ENCODE peak calls at places on chromosomes 7 and 10, in nine cellular contexts. K is heart left ventricle; G is CD8-positive, alpha-beta T cell; F is heart right ventricle; V is HepG2; I is IMR-90; Z is GM23338; A is psoas muscle; L is aorta. B is an unnamed sample. For H3K4me1, the result is how much of the 10 kb centered on the place peaks cover.

GRCh38 chr7:107579546-107579880 is 533 bp upstream of the BCAP29 start:
- ATAC-seq in K (peak), G (no peak), F (peak), V (peak), I (peak), Z (peak), A (peak), L (no peak), B (peak)

GRCh38 chr10:114566064-114566463 is 92.0 kb downstream of the ABLIM1 start:
- ATAC-seq in K (no peak), G (no peak), F (no peak), V (no peak), I (no peak), Z (no peak), A (no peak), L (no peak), B (no peak)

GRCh38 chr7:130903358-130903974 is 169.5 kb upstream of the KLF14 start:
- ATAC-seq in K (peak), G (peak), F (peak), V (no peak), I (peak), Z (no peak), A (peak), L (no peak), B (no peak)

GRCh38 chr10:35574924-35575352 is 30.2 kb upstream of the GJD4 start:
- ATAC-seq in K (no peak), G (no peak), F (no peak), V (peak), I (peak), Z (peak), A (no peak), L (no peak), B (no peak)

GRCh38 chr7:8433477-8434289 is at the start of gene NXPH1:
- ATAC-seq in K (no peak), G (no peak), F (peak), V (peak), I (no peak), Z (peak), A (no peak), L (peak), B (no peak)

GRCh38 chr7:33050425-33051318 is 11.9 kb downstream of the NT5C3A start:
- ATAC-seq in K (no peak), G (peak), F (peak), V (peak), I (peak), Z (no peak), A (peak), L (peak), B (no peak)

GRCh38 chr7:8162181-8162580 is 99.8 kb downstream of the ICA1 start:
- ATAC-seq in K (no peak), G (no peak), F (no peak), V (no peak), I (no peak), Z (no peak), A (no peak), L (no peak), B (no peak)

GRCh38 chr10:95266674-95267095 is 24.1 kb downstream of the PDLIM1 start:
- ATAC-seq in K (peak), G (no peak), F (peak), V (peak), I (peak), Z (no peak), A (no peak), L (peak), B (peak)

GRCh38 chr7:46208635-46209525 is 287.8 kb upstream of the IGFBP3 start:
- ATAC-seq in K (peak), G (no peak), F (peak), V (no peak), I (no peak), Z (no peak), A (no peak), L (no peak), B (no peak)

GRCh38 chr7:101200862-101201599 is at the start of gene MOGAT3:
- ATAC-seq in K (no peak), G (peak), F (no peak), V (peak), I (no peak), Z (peak), A (no peak), L (no peak), B (no peak)

GRCh38 chr7:35260254-35260653 is 6.4 kb upstream of the TBX20 start:
- ATAC-seq in K (no peak), G (no peak), F (no peak), V (no peak), I (no peak), Z (peak), A (no peak), L (no peak), B (no peak)

GRCh38 chr7:2948794-2949193 is 94.9 kb downstream of the CARD11 start:
- ATAC-seq in K (no peak), G (no peak), F (no peak), V (no peak), I (no peak), Z (no peak), A (no peak), L (no peak), B (no peak)

GRCh38 chr10:92156874-92157273 is 134.0 kb downstream of the CPEB3 start:
- ATAC-seq in K (no peak), G (no peak), F (no peak), V (no peak), I (peak), Z (no peak), A (no peak), L (no peak), B (no peak)

GRCh38 chr7:106737202-106737562 is 76.2 kb upstream of the CCDC71L start:
- ATAC-seq in K (no peak), G (no peak), F (no peak), V (no peak), I (peak), Z (peak), A (no peak), L (no peak), B (no peak)

GRCh38 chr7:17932770-17933169 is 7.5 kb downstream of the SNX13 start:
- ATAC-seq in K (no peak), G (no peak), F (peak), V (no peak), I (no peak), Z (no peak), A (no peak), L (no peak), B (no peak)

GRCh38 chr10:110348351-110348750 is 43.6 kb upstream of the SMNDC1 start:
- ATAC-seq in K (no peak), G (no peak), F (no peak), V (no peak), I (no peak), Z (no peak), A (no peak), L (no peak), B (no peak)

GRCh38 chr10:45420453-45421192 is 46.6 kb downstream of the ALOX5 start:
- ATAC-seq in K (peak), G (peak), F (peak), V (no peak), I (no peak), Z (no peak), A (peak), L (peak), B (peak)

GRCh38 chr7:50653997-50654425 is 88.8 kb upstream of the DDC start:
- ATAC-seq in K (peak), G (no peak), F (peak), V (no peak), I (no peak), Z (no peak), A (peak), L (peak), B (peak)

GRCh38 chr10:3530346-3531096 is 254.5 kb downstream of the KLF6 start:
- ATAC-seq in K (no peak), G (no peak), F (no peak), V (no peak), I (no peak), Z (no peak), A (no peak), L (no peak), B (no peak)

GRCh38 chr10:99426689-99427088 is 3.7 kb downstream of the GOT1 start:
- ATAC-seq in K (no peak), G (no peak), F (no peak), V (no peak), I (no peak), Z (no peak), A (no peak), L (no peak), B (no peak)

GRCh38 chr10:111998728-111999127 is 184.8 kb downstream of the GPAM start:
- ATAC-seq in K (no peak), G (no peak), F (no peak), V (no peak), I (no peak), Z (no peak), A (no peak), L (no peak), B (no peak)

GRCh38 chr10:119222531-119222930 is 15.2 kb downstream of the GRK5 start:
- ATAC-seq in K (peak), G (no peak), F (peak), V (peak), I (peak), Z (peak), A (peak), L (peak), B (no peak)

GRCh38 chr10:119219747-119220320 is 12.5 kb downstream of the GRK5 start:
- ATAC-seq in K (no peak), G (no peak), F (no peak), V (no peak), I (no peak), Z (no peak), A (no peak), L (no peak), B (no peak)

GRCh38 chr10:119222966-119223386 is 15.6 kb downstream of the GRK5 start:
- ATAC-seq in K (peak), G (no peak), F (peak), V (peak), I (no peak), Z (no peak), A (peak), L (peak), B (no peak)

GRCh38 chr10:119221666-119222065 is 14.3 kb downstream of the GRK5 start:
- ATAC-seq in K (no peak), G (no peak), F (no peak), V (no peak), I (peak), Z (no peak), A (no peak), L (no peak), B (peak)

DNA sequence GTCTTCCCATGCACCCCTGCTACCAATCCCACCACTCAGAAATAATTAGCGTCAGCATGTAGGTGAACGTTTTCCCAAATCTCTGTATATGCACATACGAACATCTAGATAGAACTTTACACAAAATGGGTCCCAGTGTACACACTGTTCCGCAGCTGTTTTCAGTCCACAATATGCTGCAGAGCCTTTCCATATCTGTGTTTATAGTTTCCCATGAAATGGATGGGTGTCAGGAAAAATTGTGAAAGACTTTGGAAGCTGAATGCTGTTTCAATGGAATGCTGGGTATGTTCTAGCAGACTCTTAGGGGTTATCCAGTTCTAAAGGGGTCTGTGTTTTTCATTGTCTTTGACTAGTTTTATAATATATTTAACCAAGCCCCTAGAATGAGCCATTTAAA is 13.8 kb downstream of the GRK5 start:
- ATAC-seq in K (peak), G (no peak), F (peak), V (no peak), I (peak), Z (no peak), A (no peak), L (peak), B (peak)
- H3K4me3 ChIP-seq in K (peak), G (no peak), F (no peak), V (no peak), I (no peak), Z (no peak), A (no peak), L (no peak), B (no peak)

DNA sequence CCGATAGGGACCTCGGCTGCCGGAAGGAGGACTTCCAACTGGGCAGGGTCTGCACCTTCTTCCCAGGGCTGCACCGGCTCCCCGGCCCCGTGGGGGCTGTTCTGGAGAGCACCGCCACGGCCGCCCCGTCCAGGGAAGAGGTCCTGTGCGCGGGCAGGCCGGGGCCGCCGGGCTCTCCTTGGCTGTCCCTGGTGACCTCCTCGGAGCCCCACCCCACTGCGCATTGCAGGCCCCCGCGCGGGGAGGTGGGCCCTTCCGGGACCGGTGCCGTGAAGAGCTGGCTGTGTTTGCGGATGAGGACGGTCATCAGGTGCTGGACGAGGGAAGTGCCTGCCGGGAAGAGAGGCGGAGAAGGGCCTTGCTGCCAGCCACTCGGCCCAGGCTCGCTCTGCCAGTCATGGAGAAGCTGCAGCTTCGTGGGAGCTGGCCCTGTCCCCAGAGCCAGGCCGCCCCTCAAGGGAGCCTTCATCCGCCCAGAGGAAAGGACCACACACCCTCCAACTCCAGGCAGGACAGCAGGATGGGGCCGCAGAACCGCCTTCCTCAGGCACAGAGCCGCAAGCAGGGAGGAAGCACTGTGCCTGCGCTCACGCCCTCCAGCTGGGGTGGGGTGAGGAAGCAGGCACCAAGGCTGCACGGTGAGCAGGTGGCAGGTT is 144.5 kb downstream of the MAPK8 start:
- ATAC-seq in K (no peak), G (no peak), F (no peak), V (no peak), I (no peak), Z (no peak), A (no peak), L (no peak), B (no peak)
- H3K4me1 ChIP-seq in K (under half), G (under half), F (under half), V (under half), I (under half), Z (under half), A (under half), L (under half), B (under half)

DNA sequence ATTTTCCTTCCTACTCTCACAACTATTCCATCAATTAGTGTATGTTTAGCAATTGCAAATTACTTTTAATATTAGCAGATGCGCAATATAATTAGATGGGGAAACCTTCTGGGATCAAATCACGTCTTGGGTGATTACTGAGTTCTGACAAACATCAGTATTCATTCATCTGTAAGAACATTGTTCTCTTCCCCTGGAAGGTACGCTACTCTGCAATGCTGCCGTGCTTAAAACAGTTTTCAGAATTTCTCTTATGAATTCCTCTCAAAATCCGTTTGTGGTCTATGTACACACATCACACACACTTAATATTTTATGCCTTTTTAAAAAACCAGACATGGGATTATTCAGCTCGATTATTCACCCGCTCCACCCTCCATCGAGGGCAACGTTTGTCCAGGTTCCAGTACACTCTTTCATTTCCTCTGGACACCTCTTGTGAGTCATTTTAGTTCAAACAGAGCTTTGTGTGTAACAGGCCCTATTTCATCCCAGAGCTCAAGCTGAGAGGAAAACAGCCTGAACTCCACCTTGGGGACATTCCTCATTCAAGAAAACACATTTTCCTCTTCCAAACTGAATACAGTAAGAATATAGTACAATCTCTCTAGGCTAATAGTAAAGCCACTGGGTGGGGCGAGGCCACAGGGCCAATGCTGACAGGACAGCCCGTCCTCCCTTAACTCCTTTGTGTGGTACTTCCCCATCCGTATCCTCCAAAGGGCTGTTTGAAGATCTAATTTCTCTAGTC is 237.7 kb upstream of the NEBL start:
- ATAC-seq in K (no peak), G (no peak), F (no peak), V (peak), I (no peak), Z (no peak), A (no peak), L (no peak), B (no peak)
- H3K4me3 ChIP-seq in K (no peak), G (no peak), F (no peak), V (no peak), I (no peak), Z (no peak), A (no peak), L (no peak), B (no peak)

GRCh38 chr7:122622682-122623081 is 76.2 kb downstream of the RNF133 start:
- ATAC-seq in K (no peak), G (no peak), F (no peak), V (no peak), I (no peak), Z (no peak), A (no peak), L (no peak), B (no peak)

GRCh38 chr7:122616951-122617350 is 82.0 kb downstream of the RNF133 start:
- ATAC-seq in K (no peak), G (no peak), F (no peak), V (no peak), I (no peak), Z (no peak), A (no peak), L (no peak), B (no peak)

GRCh38 chr7:122619664-122620063 is 79.3 kb downstream of the RNF133 start:
- ATAC-seq in K (no peak), G (no peak), F (no peak), V (no peak), I (no peak), Z (no peak), A (no peak), L (no peak), B (no peak)

DNA sequence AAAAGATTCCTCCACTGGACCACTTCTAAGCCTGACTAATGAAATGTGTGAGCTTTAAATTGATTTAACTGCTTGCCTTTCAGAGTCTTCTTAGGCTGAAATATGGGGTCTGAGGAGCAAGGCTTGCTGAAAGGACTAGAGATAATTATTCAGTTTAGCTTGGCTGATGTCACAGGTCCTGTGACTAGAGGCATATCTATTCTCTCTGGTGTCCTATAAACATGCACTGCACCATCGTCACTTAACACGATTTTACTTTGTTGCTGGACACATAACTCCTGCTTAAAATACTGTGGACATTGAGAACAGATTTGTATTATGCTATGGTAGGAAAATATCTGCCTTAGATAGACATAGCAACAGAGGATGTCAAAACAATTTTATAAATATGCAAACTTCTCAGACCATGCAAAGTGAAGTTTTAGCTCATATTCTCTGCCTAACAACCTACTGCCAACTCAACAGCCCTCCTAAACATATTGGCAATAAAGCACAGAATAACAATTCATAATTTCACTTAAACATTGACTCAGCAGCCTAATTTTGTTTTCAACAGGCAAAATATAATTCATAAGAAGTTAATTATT is 80.2 kb downstream of the RNF133 start:
- ATAC-seq in K (no peak), G (no peak), F (no peak), V (no peak), I (no peak), Z (no peak), A (no peak), L (no peak), B (no peak)
- H3K4me1 ChIP-seq in K (under half), G (under half), F (under half), V (under half), I (under half), Z (under half), A (under half), L (under half), B (under half)

DNA sequence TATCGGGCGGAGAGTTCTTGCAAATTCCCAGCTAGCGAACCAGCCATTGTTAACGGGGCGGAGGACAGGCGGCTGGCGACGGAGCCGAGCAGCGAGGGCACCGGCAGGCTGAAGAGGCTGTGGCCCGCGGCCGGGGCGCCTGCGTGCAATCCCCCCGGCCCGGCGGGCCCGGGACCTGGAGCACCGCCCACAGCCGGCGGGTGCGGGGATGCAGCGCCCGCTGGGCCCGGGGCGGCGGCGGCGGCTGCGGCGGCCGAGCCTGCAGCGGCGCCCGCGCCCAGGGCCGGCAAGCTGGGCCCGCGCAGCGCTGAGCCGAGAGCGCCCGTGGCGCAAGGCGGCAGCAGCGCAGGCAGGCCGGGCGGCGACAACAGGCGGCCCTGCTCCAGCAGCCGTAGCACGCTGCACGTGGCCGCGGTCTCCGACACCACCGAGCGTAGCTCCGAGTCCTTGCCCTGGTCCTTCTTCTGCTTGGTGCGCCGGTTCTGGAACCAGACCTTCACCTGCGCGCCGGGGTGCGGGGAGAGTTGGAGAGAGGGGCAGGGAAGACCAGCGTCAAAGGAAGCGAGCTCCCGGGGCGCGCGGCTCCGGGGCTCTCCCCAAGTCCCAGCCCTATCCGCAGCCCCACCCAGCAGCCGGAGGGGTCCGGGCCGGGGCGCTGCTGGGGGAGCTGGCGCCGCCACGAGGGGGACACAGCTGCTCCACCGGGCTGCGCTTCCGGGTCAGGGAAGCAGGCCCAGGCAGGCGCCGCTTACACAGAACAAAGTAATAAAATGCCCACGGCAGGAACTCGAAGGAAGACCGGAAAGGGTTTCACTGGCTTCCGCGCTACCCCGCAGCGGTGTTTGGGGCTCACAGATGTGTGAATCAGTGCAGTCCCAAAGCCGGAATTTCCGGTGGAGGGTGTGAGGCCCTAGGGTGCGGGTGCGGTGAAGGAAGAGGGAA is 3.7 kb downstream of the VAX1 start:
- ATAC-seq in K (no peak), G (no peak), F (no peak), V (no peak), I (peak), Z (peak), A (no peak), L (no peak), B (no peak)
- H3K4me3 ChIP-seq in K (peak), G (no peak), F (peak), V (no peak), I (no peak), Z (peak), A (no peak), L (no peak), B (no peak)